ENCODE peak calls at places on chromosome 6, in six cellular contexts. Y is A549, E is cardiac muscle cell, X is sigmoid colon, D is neural progenitor cell, T is lung. Z is an unnamed sample.

GRCh38 chr6:146785001-146785585 is 186.3 kb downstream of the ADGB start:
- DNase-seq in Y (peak), E (peak), X (no peak), D (peak), T (no peak), Z (peak)

GRCh38 chr6:44254201-44254956 is 2.9 kb downstream of the SLC35B2 start:
- DNase-seq in Y (no peak), E (no peak), X (no peak), D (no peak), T (no peak), Z (peak)

GRCh38 chr6:11969092-11969491 is 43.0 kb upstream of the HIVEP1 start:
- DNase-seq in Y (no peak), E (no peak), X (no peak), D (no peak), T (no peak), Z (no peak)

GRCh38 chr6:24016286-24016685 is 109.7 kb upstream of the NRSN1 start:
- DNase-seq in Y (no peak), E (no peak), X (no peak), D (no peak), T (no peak), Z (no peak)

GRCh38 chr6:1385129-1386042 is 4.0 kb upstream of the FOXF2 start:
- DNase-seq in Y (no peak), E (no peak), X (no peak), D (peak), T (no peak), Z (no peak)

GRCh38 chr6:137977814-137978213 is 110.8 kb downstream of the TNFAIP3 start:
- DNase-seq in Y (no peak), E (no peak), X (no peak), D (no peak), T (no peak), Z (no peak)

GRCh38 chr6:136113736-136114173 is 136.4 kb downstream of the MTFR2 start:
- DNase-seq in Y (no peak), E (peak), X (peak), D (peak), T (peak), Z (peak)

GRCh38 chr6:27214126-27214601 is 33.3 kb upstream of the PRSS16 start:
- DNase-seq in Y (no peak), E (no peak), X (no peak), D (no peak), T (no peak), Z (no peak)

GRCh38 chr6:11771473-11772048 is 7.0 kb downstream of the ADTRP start:
- DNase-seq in Y (no peak), E (no peak), X (no peak), D (no peak), T (no peak), Z (no peak)

GRCh38 chr6:166617359-166617758 is 9.7 kb downstream of the RPS6KA2 start:
- DNase-seq in Y (no peak), E (no peak), X (no peak), D (no peak), T (no peak), Z (no peak)

GRCh38 chr6:16676978-16677377 is 84.3 kb downstream of the ATXN1 start:
- DNase-seq in Y (peak), E (no peak), X (no peak), D (peak), T (no peak), Z (no peak)

GRCh38 chr6:41531591-41532582 is 14.3 kb upstream of the FOXP4 start:
- DNase-seq in Y (no peak), E (no peak), X (no peak), D (no peak), T (no peak), Z (peak)

GRCh38 chr6:13615802-13616140 is 636 bp downstream of the NOL7 start:
- DNase-seq in Y (peak), E (peak), X (peak), D (peak), T (no peak), Z (peak)

GRCh38 chr6:167501831-167502385 is 177.0 kb downstream of the TTLL2 start:
- DNase-seq in Y (peak), E (peak), X (no peak), D (peak), T (no peak), Z (peak)

GRCh38 chr6:47135772-47136171 is 93.6 kb upstream of the ADGRF1 start:
- DNase-seq in Y (peak), E (no peak), X (no peak), D (no peak), T (no peak), Z (no peak)

GRCh38 chr6:169173532-169174268 is 79.9 kb downstream of the THBS2 start:
- DNase-seq in Y (no peak), E (no peak), X (no peak), D (no peak), T (peak), Z (no peak)

GRCh38 chr6:132797975-132798819 is at the start of gene SLC18B1:
- DNase-seq in Y (no peak), E (peak), X (peak), D (peak), T (peak), Z (peak)

GRCh38 chr6:40436685-40437604 is 150.2 kb downstream of the LRFN2 start:
- DNase-seq in Y (no peak), E (no peak), X (no peak), D (no peak), T (no peak), Z (no peak)

GRCh38 chr6:89272611-89273010 is 42.5 kb downstream of the GABRR2 start:
- DNase-seq in Y (no peak), E (no peak), X (no peak), D (no peak), T (no peak), Z (no peak)

GRCh38 chr6:79838851-79839250 is 108.5 kb downstream of the ELOVL4 start:
- DNase-seq in Y (no peak), E (no peak), X (no peak), D (no peak), T (no peak), Z (no peak)

GRCh38 chr6:105459049-105459448 is 56.2 kb upstream of the PREP start:
- DNase-seq in Y (no peak), E (no peak), X (no peak), D (no peak), T (no peak), Z (no peak)

DNA sequence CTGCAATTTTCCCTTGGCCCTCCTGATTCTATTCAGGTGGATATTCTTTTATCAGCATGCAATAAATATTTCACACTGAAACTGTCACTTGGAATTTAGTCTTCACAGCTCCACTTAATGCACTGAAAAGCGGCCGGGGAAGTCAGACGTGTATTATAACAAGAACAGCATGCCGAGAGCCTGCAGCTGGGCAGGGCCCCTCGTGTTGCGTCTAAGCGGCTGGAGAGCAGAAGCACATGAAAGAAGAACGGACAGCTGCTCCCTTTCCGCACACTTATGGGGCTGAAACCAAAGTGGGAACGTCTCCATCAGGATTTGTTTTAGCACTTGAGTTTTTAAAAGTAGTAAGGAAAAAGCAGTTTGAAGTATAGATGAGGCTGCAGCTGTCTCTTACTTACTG is 57.2 kb downstream of the LYRM4 start:
- DNase-seq in Y (no peak), E (no peak), X (no peak), D (no peak), T (no peak), Z (peak)
- H3K27ac ChIP-seq in Y (no peak), E (no peak), X (peak), D (no peak), T (no peak), Z (peak)

DNA sequence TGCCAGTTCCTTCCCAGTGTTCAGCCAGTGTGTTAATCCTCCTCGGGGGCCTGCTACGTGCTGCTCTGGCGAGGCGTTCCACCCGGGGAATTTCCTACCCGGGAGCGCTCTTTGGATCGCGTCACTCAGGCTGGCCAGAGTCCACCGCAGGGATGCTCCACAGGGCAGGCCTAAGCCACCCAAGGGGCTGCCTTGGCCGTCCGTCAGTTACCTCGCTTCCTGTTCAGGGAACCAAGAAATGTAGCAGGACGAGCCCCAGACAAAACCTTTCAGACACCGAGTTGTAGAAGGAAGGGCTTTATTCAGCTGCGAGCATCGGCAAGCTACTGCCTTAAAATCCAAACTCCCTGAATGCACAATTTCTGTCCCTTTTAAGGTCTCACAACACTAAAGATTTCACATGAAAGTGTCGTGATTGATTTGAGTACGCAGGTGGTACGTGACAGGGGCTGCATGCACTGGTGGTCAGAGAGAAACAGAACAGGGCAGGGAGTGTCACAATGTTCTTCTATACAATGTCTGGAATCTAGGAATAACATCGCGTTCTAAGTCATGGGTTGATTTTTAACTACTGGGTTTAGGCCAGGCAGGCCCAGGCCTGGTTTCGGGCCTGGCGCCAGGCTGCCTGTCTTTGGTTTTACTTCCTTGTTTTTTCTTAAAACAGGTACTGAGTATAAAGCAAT is 15.7 kb upstream of the POU5F1 start:
- DNase-seq in Y (no peak), E (no peak), X (peak), D (no peak), T (no peak), Z (no peak)
- H3K4me3 ChIP-seq in Y (peak), E (no peak), X (no peak), D (no peak), T (no peak), Z (no peak)

DNA sequence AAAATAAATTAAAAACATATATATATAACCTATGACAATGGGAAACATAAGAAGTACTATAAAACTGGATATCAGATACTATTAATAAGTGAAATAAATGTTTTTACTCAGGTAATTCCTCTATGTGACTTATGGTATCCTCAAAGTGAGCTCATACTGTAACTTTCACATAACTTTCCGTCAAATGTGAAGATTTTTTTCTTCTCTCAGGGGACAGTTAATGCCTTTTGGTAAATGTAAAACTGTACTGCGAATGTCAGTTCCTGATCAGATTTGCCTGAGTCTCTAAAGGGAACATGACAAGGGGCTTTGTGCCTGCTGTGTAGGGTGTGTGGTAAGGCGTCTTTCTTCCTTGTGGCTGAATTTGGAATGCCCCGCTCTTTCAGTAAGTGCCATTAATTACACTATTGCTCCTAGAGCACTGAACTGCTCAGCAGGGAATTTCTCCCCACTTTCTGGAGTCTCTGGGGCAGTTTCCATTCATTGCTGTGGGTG is 271.8 kb downstream of the PRL start:
- DNase-seq in Y (no peak), E (no peak), X (no peak), D (no peak), T (no peak), Z (no peak)
- H3K27ac ChIP-seq in Y (peak), E (no peak), X (peak), D (peak), T (no peak), Z (no peak)

GRCh38 chr6:56841751-56842150 is 113.2 kb upstream of the BEND6 start:
- DNase-seq in Y (no peak), E (no peak), X (no peak), D (no peak), T (no peak), Z (no peak)
- H3K4me3 ChIP-seq in Y (peak), E (peak), X (no peak), D (peak), T (no peak), Z (peak)

DNA sequence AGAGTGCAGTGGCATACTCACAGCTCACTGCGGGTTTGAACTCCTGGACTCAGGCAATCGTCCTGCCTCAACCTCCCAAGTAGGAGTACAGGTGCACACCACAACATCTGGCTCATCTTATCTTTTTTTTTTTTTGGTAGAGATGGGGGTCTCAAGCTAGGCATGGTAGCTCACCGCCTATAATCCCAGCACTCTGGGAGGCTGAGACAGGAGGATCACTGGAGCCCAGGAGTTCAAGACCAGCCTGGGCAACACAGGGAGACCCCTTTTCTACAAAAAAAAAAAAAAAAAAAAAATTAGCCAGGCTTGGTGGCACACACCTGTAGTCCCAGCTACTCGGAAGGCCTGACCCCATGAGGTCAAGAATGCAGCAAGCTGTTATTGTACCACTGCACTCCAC is 31.5 kb downstream of the ILRUN start:
- DNase-seq in Y (no peak), E (no peak), X (no peak), D (no peak), T (no peak), Z (no peak)
- H3K27ac ChIP-seq in Y (peak), E (peak), X (peak), D (no peak), T (peak), Z (no peak)

DNA sequence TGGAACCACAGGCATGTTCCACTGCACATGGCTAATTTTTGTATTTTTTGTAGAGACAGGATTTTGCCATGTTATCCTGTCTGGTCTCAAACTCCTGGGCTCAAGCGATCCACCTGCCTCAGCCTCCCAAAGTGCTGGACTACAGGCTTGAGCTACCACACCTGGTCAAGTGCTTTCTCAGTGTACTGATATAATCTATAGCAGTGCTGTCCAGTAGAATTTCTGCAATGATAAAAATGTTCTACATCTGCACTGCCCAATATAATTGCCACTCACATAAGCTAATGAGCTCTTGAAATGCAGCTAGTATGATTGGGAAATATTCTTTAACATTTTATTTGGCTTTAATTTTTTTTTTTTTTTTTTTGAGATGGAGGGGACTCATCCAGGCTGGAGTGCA is 64.2 kb downstream of the C6orf52 start:
- DNase-seq in Y (no peak), E (no peak), X (no peak), D (no peak), T (no peak), Z (no peak)
- H3K4me3 ChIP-seq in Y (no peak), E (no peak), X (no peak), D (no peak), T (no peak), Z (no peak)

GRCh38 chr6:118476554-118476953 is 71.5 kb upstream of the PLN start:
- DNase-seq in Y (no peak), E (no peak), X (no peak), D (no peak), T (no peak), Z (no peak)
- H3K27ac ChIP-seq in Y (no peak), E (no peak), X (no peak), D (no peak), T (peak), Z (no peak)

DNA sequence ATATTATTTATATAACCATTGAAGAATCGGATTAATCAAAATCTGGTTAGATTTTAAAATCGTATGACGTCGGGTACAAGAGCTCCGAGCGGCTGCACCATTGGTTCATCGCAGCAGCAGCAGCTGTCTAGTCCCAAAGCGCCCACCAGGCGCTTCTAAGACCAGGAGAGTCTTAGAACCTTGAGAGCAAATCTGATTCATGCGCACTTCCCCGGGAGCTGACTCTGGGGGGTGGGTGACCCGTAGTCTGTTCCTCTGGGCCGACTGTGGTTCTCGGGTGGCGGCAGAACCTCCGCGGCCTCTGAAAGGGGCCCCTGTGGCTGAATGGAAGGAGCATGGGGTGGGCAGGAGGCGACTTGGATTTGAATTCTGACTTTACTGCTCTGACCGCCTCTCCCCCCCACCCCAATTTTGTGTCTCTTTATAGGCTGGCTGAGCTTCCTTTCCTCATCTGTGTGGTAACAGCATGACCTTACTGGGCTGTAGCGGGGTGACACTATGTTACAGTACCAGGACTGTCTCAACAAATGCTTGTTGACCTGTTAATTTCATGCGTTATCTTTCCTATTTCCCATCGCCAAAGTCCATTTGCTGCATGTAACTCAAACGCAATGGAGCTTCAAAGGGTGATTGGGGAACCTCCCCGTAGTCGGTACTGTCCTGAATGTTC is 119.7 kb downstream of the RTN4IP1 start:
- DNase-seq in Y (no peak), E (peak), X (peak), D (peak), T (no peak), Z (peak)
- H3K4me3 ChIP-seq in Y (no peak), E (peak), X (peak), D (peak), T (no peak), Z (peak)

GRCh38 chr6:129329677-129330076 is 380.3 kb downstream of the ARHGAP18 start:
- DNase-seq in Y (no peak), E (no peak), X (no peak), D (no peak), T (no peak), Z (no peak)

GRCh38 chr6:129320892-129321291 is 389.1 kb downstream of the ARHGAP18 start:
- DNase-seq in Y (no peak), E (no peak), X (no peak), D (no peak), T (no peak), Z (no peak)

GRCh38 chr6:129321303-129321702 is 388.7 kb downstream of the ARHGAP18 start:
- DNase-seq in Y (no peak), E (no peak), X (no peak), D (no peak), T (no peak), Z (no peak)

DNA sequence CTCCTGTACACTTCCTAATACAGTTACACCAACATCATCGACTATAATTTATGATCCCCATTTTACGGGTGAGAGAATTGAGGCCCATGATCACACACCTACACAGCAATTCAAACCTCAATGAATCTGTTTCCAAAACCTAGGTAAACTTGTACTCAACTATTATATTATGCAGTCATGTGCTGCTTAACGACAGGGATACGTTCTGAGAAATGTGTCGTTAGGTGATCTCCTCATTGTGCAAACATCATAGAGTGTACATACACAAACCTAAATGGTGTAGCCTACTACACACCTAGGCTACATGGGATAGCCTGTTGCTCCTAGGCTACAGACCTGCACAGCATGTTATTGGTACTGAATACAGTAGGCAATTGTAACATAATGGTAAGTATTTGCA is 385.6 kb downstream of the ARHGAP18 start:
- DNase-seq in Y (no peak), E (no peak), X (no peak), D (no peak), T (no peak), Z (no peak)
- H3K27ac ChIP-seq in Y (no peak), E (no peak), X (no peak), D (no peak), T (no peak), Z (no peak)

GRCh38 chr6:64010010-64010409 is 374.4 kb downstream of the PHF3 start:
- DNase-seq in Y (no peak), E (no peak), X (no peak), D (peak), T (no peak), Z (no peak)

GRCh38 chr6:64010646-64011045 is 375.0 kb downstream of the PHF3 start:
- DNase-seq in Y (no peak), E (no peak), X (no peak), D (no peak), T (no peak), Z (no peak)

GRCh38 chr6:64013061-64013410 is 377.4 kb downstream of the PHF3 start:
- DNase-seq in Y (no peak), E (no peak), X (no peak), D (no peak), T (no peak), Z (no peak)

GRCh38 chr6:64014581-64014980 is 379.0 kb downstream of the PHF3 start:
- DNase-seq in Y (no peak), E (no peak), X (no peak), D (no peak), T (no peak), Z (no peak)

GRCh38 chr6:64012351-64013060 is 376.9 kb downstream of the PHF3 start:
- DNase-seq in Y (peak), E (peak), X (no peak), D (peak), T (no peak), Z (peak)
- H3K4me3 ChIP-seq in Y (no peak), E (no peak), X (no peak), D (no peak), T (no peak), Z (no peak)